ENCODE peak calls at places on chromosomes 11 and 22, in four cellular contexts. K, F, I and O are unnamed samples.

GRCh38 chr11:112852141-112852853 is 108.9 kb upstream of the NCAM1 start:
- DNase-seq in K (no peak), F (no peak), I (peak), O (no peak)

GRCh38 chr11:41246399-41246745 is 213.1 kb downstream of the LRRC4C start:
- DNase-seq in K (no peak), F (no peak), I (no peak), O (no peak)

GRCh38 chr11:35617316-35617686 is 959 bp upstream of the FJX1 start:
- DNase-seq in K (no peak), F (no peak), I (no peak), O (peak)

GRCh38 chr11:5291207-5291838 is 10.4 kb downstream of the OR51B4 start:
- DNase-seq in K (no peak), F (no peak), I (peak), O (no peak)

GRCh38 chr11:373716-374551 is 4.6 kb downstream of the B4GALNT4 start:
- DNase-seq in K (no peak), F (no peak), I (no peak), O (no peak)

GRCh38 chr11:8652140-8652539 is 30.3 kb downstream of the TRIM66 start:
- DNase-seq in K (no peak), F (peak), I (peak), O (peak)

GRCh38 chr22:38707346-38707745 is 1.6 kb downstream of the GTPBP1 start:
- DNase-seq in K (no peak), F (no peak), I (no peak), O (no peak)

GRCh38 chr11:72483412-72484186 is 49.3 kb upstream of the CLPB start:
- DNase-seq in K (no peak), F (peak), I (peak), O (no peak)

GRCh38 chr11:65476632-65477270 is 22.1 kb upstream of the MALAT1 start:
- DNase-seq in K (no peak), F (no peak), I (no peak), O (no peak)

GRCh38 chr11:20089796-20090653 is 70.2 kb downstream of the DBX1 start:
- DNase-seq in K (no peak), F (no peak), I (peak), O (no peak)

GRCh38 chr11:83779876-83780275 is 493.7 kb upstream of the CCDC90B start:
- DNase-seq in K (no peak), F (no peak), I (no peak), O (no peak)

GRCh38 chr11:63227521-63228107 is 15.8 kb downstream of the SLC22A25 start:
- DNase-seq in K (no peak), F (no peak), I (no peak), O (no peak)

GRCh38 chr11:1907955-1908354 is 11.5 kb upstream of the TNNT3 start:
- DNase-seq in K (no peak), F (no peak), I (no peak), O (no peak)

GRCh38 chr11:88420165-88420781 is 82.7 kb upstream of the CTSC start:
- DNase-seq in K (no peak), F (peak), I (peak), O (no peak)

GRCh38 chr11:45818961-45819605 is 14.1 kb downstream of the SLC35C1 start:
- DNase-seq in K (no peak), F (no peak), I (peak), O (no peak)

GRCh38 chr11:14789879-14790484 is 102.0 kb downstream of the CYP2R1 start:
- DNase-seq in K (no peak), F (no peak), I (peak), O (peak)

GRCh38 chr11:45110562-45110961 is 35.9 kb upstream of the PRDM11 start:
- DNase-seq in K (no peak), F (no peak), I (peak), O (peak)